ENCODE peak calls at places on chromosomes 5 and 9, in six cellular contexts. O is prostate gland, U is H1, T is heart right ventricle, K is stomach, L is GM23338. P is an unnamed sample.
A peak's percentile ranks its signal among the peaks of the same experiment; 100 is the strongest.

GRCh38 chr5:135559342-135559741 is 19.4 kb downstream of the CXCL14 start:
- DNase-seq in O (no peak), U (no peak), T (no peak), K (no peak), L (peak; percentile 44), P (no peak)

GRCh38 chr9:126861707-126862460 is 1.4 kb downstream of the ZBTB34 start:
- DNase-seq in O (no peak), U (no peak), T (no peak), K (no peak), L (peak; percentile 41), P (peak; percentile 68)

GRCh38 chr9:121714075-121714705 is 62.8 kb downstream of the DAB2IP start:
- DNase-seq in O (no peak), U (no peak), T (no peak), K (no peak), L (no peak), P (no peak)

GRCh38 chr5:142520885-142521284 is 165.0 kb downstream of the FGF1 start:
- DNase-seq in O (no peak), U (no peak), T (no peak), K (no peak), L (no peak), P (no peak)

GRCh38 chr9:112142420-112142819 is 32.7 kb downstream of the SUSD1 start:
- DNase-seq in O (no peak), U (no peak), T (no peak), K (no peak), L (no peak), P (no peak)

GRCh38 chr9:112299514-112299913 is 33.9 kb downstream of the PTBP3 start:
- DNase-seq in O (no peak), U (no peak), T (no peak), K (no peak), L (no peak), P (no peak)

GRCh38 chr5:6307304-6307703 is 71.0 kb downstream of the MED10 start:
- DNase-seq in O (no peak), U (no peak), T (no peak), K (no peak), L (no peak), P (no peak)

GRCh38 chr5:141515141-141515540 is 26.3 kb downstream of the PCDHGC5 start:
- DNase-seq in O (no peak), U (no peak), T (no peak), K (no peak), L (no peak), P (no peak)

GRCh38 chr5:92403308-92403707 is 1020.2 kb upstream of the ARRDC3 start:
- DNase-seq in O (no peak), U (no peak), T (no peak), K (no peak), L (no peak), P (no peak)

GRCh38 chr9:93675336-93676150 is 99.2 kb downstream of the PHF2 start:
- DNase-seq in O (no peak), U (no peak), T (no peak), K (peak; percentile 22), L (no peak), P (peak; percentile 38)

GRCh38 chr5:89309268-89309667 is 426.3 kb upstream of the MEF2C start:
- DNase-seq in O (no peak), U (no peak), T (no peak), K (no peak), L (no peak), P (no peak)

GRCh38 chr9:18002718-18003438 is 424.0 kb downstream of the SH3GL2 start:
- DNase-seq in O (no peak), U (no peak), T (no peak), K (no peak), L (no peak), P (no peak)

GRCh38 chr9:92724528-92725265 is 39.9 kb downstream of the BICD2 start:
- DNase-seq in O (no peak), U (no peak), T (no peak), K (peak; percentile 23), L (no peak), P (peak; percentile 53)

GRCh38 chr9:18857769-18858168 is 175.2 kb downstream of the SAXO1 start:
- DNase-seq in O (no peak), U (no peak), T (no peak), K (no peak), L (no peak), P (no peak)

GRCh38 chr5:76571595-76571994 is 51.6 kb downstream of the F2RL2 start:
- DNase-seq in O (no peak), U (no peak), T (no peak), K (no peak), L (no peak), P (no peak)

GRCh38 chr9:135213566-135213965 is 126.1 kb downstream of the OLFM1 start:
- DNase-seq in O (no peak), U (no peak), T (peak; percentile 3), K (no peak), L (no peak), P (peak; percentile 3)

GRCh38 chr5:145980718-145981117 is 44.3 kb downstream of the SH3RF2 start:
- DNase-seq in O (no peak), U (no peak), T (no peak), K (no peak), L (peak; percentile 28), P (no peak)

GRCh38 chr5:143322931-143323330 is 80.6 kb downstream of the NR3C1 start:
- DNase-seq in O (no peak), U (no peak), T (no peak), K (no peak), L (no peak), P (no peak)

GRCh38 chr9:18531127-18531526 is 57.2 kb downstream of the ADAMTSL1 start:
- DNase-seq in O (no peak), U (no peak), T (no peak), K (no peak), L (no peak), P (no peak)

GRCh38 chr9:2872307-2872940 is 28.5 kb upstream of the PUM3 start:
- DNase-seq in O (no peak), U (no peak), T (no peak), K (no peak), L (peak; percentile 52), P (no peak)

GRCh38 chr9:16532681-16533450 is 337.6 kb downstream of the BNC2 start:
- DNase-seq in O (no peak), U (no peak), T (no peak), K (no peak), L (no peak), P (no peak)

GRCh38 chr9:90027296-90027790 is 422.5 kb downstream of the GADD45G start:
- DNase-seq in O (no peak), U (no peak), T (no peak), K (no peak), L (no peak), P (no peak)

GRCh38 chr9:137757613-137758029 is 120.0 kb upstream of the CACNA1B start:
- DNase-seq in O (no peak), U (no peak), T (no peak), K (no peak), L (no peak), P (no peak)

GRCh38 chr5:107466233-107466769 is 204.4 kb downstream of the EFNA5 start:
- DNase-seq in O (peak; percentile 5), U (no peak), T (no peak), K (no peak), L (peak; percentile 68), P (no peak)

GRCh38 chr5:115209279-115209678 is 39.6 kb upstream of the TRIM36 start:
- DNase-seq in O (no peak), U (no peak), T (no peak), K (no peak), L (no peak), P (no peak)

DNA sequence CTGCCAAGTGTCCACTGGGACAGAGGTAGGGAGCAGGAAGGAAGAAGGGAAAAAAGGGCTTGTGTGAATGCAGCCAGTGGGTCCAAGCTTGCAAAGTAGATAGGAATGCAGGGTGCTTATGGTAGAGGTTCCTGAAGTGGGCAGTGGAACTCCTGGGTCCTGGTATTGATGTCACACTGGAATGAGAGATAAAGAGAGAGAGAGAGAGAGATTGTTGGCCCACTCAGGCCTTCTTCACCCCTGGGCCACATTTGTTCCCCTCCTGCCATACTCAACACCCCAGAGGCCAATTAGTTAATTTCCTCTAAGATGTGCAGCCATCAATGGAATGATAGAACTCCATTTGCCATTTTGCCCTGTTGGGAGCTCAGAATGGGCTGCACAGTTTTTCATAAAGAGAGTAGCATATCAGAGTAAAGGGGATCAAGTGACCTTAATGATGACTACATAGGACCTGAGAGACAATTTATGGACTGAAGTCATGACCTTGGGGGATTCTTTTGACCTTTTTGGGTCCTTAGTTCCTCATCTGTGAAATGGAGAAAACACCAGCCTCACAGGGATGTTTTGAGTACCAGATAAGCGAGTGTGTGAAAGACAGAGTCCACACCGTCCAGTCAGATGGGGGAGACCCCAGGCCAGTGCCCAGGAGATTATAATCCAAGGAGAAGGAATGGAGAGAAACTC is 52.9 kb downstream of the PPARGC1B start:
- DNase-seq in O (no peak), U (no peak), T (no peak), K (no peak), L (no peak), P (no peak)
- H3K4me1 ChIP-seq in O (peaks cover 5% of the 10 kb centered on the region), U (peaks cover under 1% of the 10 kb centered on the region), T (peaks cover 59% of the 10 kb centered on the region), K (peaks cover 49% of the 10 kb centered on the region), L (no peaks in the 10 kb centered on the region), P (peaks cover 13% of the 10 kb centered on the region)

GRCh38 chr5:180401236-180401907 is 48.2 kb upstream of the GFPT2 start:
- DNase-seq in O (no peak), U (no peak), T (no peak), K (no peak), L (no peak), P (no peak)
- H3K27ac ChIP-seq in O (no peak overlapping the region), U (no peak overlapping the region), T (no peak overlapping the region), K (no peak overlapping the region), L (no peak overlapping the region), P (no peak overlapping the region)

GRCh38 chr9:128898382-128898781 is 16.4 kb downstream of the LRRC8A start:
- DNase-seq in O (no peak), U (no peak), T (no peak), K (no peak), L (no peak), P (no peak)

GRCh38 chr9:128892223-128892892 is 10.4 kb downstream of the LRRC8A start:
- DNase-seq in O (peak; percentile 88), U (no peak), T (peak; percentile 87), K (peak; percentile 82), L (no peak), P (peak; percentile 81)

GRCh38 chr9:128894764-128895163 is 12.8 kb downstream of the LRRC8A start:
- DNase-seq in O (no peak), U (no peak), T (no peak), K (no peak), L (no peak), P (no peak)

GRCh38 chr9:128893354-128893753 is 11.4 kb downstream of the LRRC8A start:
- DNase-seq in O (no peak), U (no peak), T (no peak), K (no peak), L (no peak), P (no peak)

DNA sequence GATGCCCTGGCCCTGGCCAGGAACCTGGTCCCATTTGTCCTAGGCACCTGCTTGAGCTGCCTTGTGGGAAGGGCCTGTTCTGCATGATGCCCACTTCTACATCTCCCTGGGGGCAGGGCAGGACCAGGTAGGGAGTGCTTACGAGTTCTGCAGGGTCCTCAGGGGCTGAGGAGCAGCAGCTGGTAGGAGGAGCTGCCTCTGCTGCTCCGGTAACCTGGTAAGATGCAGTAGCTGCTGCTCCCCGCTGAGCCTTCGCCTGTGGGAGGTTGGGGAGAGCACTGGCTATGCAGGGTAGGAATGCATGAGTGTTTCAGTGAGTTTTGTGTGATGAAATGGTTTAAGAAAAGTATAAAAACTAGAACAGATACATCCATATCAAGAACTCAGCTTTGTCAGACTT is 13.6 kb downstream of the LRRC8A start:
- DNase-seq in O (no peak), U (no peak), T (no peak), K (no peak), L (peak; percentile 54), P (no peak)
- H3K4me1 ChIP-seq in O (peaks cover 13% of the 10 kb centered on the region), U (peaks cover 8% of the 10 kb centered on the region), T (peaks cover 46% of the 10 kb centered on the region), K (peaks cover 55% of the 10 kb centered on the region), L (peaks cover 11% of the 10 kb centered on the region), P (peaks cover 68% of the 10 kb centered on the region)

GRCh38 chr5:95901676-95902646 is 59.7 kb downstream of the ELL2 start:
- DNase-seq in O (no peak), U (peak; percentile 1), T (no peak), K (no peak), L (no peak), P (no peak)
- H3K27ac ChIP-seq in O (no peak overlapping the region), U (no peak overlapping the region), T (no peak overlapping the region), K (peak overlapping the region; percentile 4), L (no peak overlapping the region), P (no peak overlapping the region)